ENCODE peak calls at places on chromosomes 1 and 21, in six cellular contexts. One of them, this sample, is unnamed.

GRCh38 chr1:87061742-87062156 is 147.3 kb downstream of the HS2ST1 start:
- DNase-seq in mucosa of descending colon: no peak
- DNase-seq in HL-60: no peak
- DNase-seq in PC-9: no peak
- DNase-seq in GM20000: no peak
- DNase-seq in AG09319: peak; percentile 38
- DNase-seq in this sample: no peak

GRCh38 chr1:243739335-243740003 is 110.6 kb downstream of the AKT3 start:
- DNase-seq in mucosa of descending colon: no peak
- DNase-seq in HL-60: no peak
- DNase-seq in PC-9: no peak
- DNase-seq in GM20000: no peak
- DNase-seq in AG09319: no peak
- DNase-seq in this sample: no peak

GRCh38 chr1:12353981-12354380 is 124.2 kb downstream of the VPS13D start:
- DNase-seq in mucosa of descending colon: no peak
- DNase-seq in HL-60: no peak
- DNase-seq in PC-9: no peak
- DNase-seq in GM20000: no peak
- DNase-seq in AG09319: no peak
- DNase-seq in this sample: no peak

GRCh38 chr1:169858467-169858866 is 35.2 kb downstream of the SCYL3 start:
- DNase-seq in mucosa of descending colon: no peak
- DNase-seq in HL-60: no peak
- DNase-seq in PC-9: no peak
- DNase-seq in GM20000: no peak
- DNase-seq in AG09319: no peak
- DNase-seq in this sample: no peak

GRCh38 chr1:211738709-211739301 is 63.4 kb upstream of the NEK2 start:
- DNase-seq in mucosa of descending colon: no peak
- DNase-seq in HL-60: peak; percentile 7
- DNase-seq in PC-9: peak; percentile 62
- DNase-seq in GM20000: no peak
- DNase-seq in AG09319: no peak
- DNase-seq in this sample: peak; percentile 52

GRCh38 chr1:44090409-44091252 is 28.0 kb upstream of the KLF17 start:
- DNase-seq in mucosa of descending colon: no peak
- DNase-seq in HL-60: no peak
- DNase-seq in PC-9: no peak
- DNase-seq in GM20000: no peak
- DNase-seq in AG09319: no peak
- DNase-seq in this sample: no peak

GRCh38 chr21:46156678-46157077 is 1.3 kb upstream of the FTCD start:
- DNase-seq in mucosa of descending colon: no peak
- DNase-seq in HL-60: no peak
- DNase-seq in PC-9: no peak
- DNase-seq in GM20000: no peak
- DNase-seq in AG09319: no peak
- DNase-seq in this sample: no peak

GRCh38 chr1:16175610-16176553 is 20.0 kb upstream of the EPHA2 start:
- DNase-seq in mucosa of descending colon: peak; percentile 83
- DNase-seq in HL-60: no peak
- DNase-seq in PC-9: peak; percentile 85
- DNase-seq in GM20000: no peak
- DNase-seq in AG09319: peak; percentile 80
- DNase-seq in this sample: no peak

GRCh38 chr1:189962171-189962570 is 515.5 kb downstream of the BRINP3 start:
- DNase-seq in mucosa of descending colon: no peak
- DNase-seq in HL-60: no peak
- DNase-seq in PC-9: no peak
- DNase-seq in GM20000: no peak
- DNase-seq in AG09319: no peak
- DNase-seq in this sample: no peak

GRCh38 chr1:176795929-176796328 is 333.0 kb downstream of the PAPPA2 start:
- DNase-seq in mucosa of descending colon: no peak
- DNase-seq in HL-60: no peak
- DNase-seq in PC-9: no peak
- DNase-seq in GM20000: no peak
- DNase-seq in AG09319: no peak
- DNase-seq in this sample: no peak

GRCh38 chr1:81254560-81254959 is 546.2 kb upstream of the ADGRL2 start:
- DNase-seq in mucosa of descending colon: no peak
- DNase-seq in HL-60: no peak
- DNase-seq in PC-9: no peak
- DNase-seq in GM20000: no peak
- DNase-seq in AG09319: no peak
- DNase-seq in this sample: no peak

GRCh38 chr1:240091614-240092300 is at the start of gene FMN2:
- DNase-seq in mucosa of descending colon: peak; percentile 45
- DNase-seq in HL-60: no peak
- DNase-seq in PC-9: no peak
- DNase-seq in GM20000: peak; percentile 33
- DNase-seq in AG09319: peak; percentile 19
- DNase-seq in this sample: peak; percentile 37

GRCh38 chr1:10733967-10734366 is 62.5 kb downstream of the CASZ1 start:
- DNase-seq in mucosa of descending colon: no peak
- DNase-seq in HL-60: no peak
- DNase-seq in PC-9: no peak
- DNase-seq in GM20000: peak; percentile 86
- DNase-seq in AG09319: no peak
- DNase-seq in this sample: peak; percentile 85

GRCh38 chr1:215043405-215043804 is 39.1 kb upstream of the KCNK2 start:
- DNase-seq in mucosa of descending colon: no peak
- DNase-seq in HL-60: no peak
- DNase-seq in PC-9: no peak
- DNase-seq in GM20000: no peak
- DNase-seq in AG09319: no peak
- DNase-seq in this sample: no peak

GRCh38 chr1:171160611-171161354 is 24.3 kb upstream of the FMO2 start:
- DNase-seq in mucosa of descending colon: no peak
- DNase-seq in HL-60: no peak
- DNase-seq in PC-9: no peak
- DNase-seq in GM20000: no peak
- DNase-seq in AG09319: no peak
- DNase-seq in this sample: no peak

GRCh38 chr1:18041107-18041506 is 66.5 kb upstream of the IGSF21 start:
- DNase-seq in mucosa of descending colon: no peak
- DNase-seq in HL-60: peak; percentile 0
- DNase-seq in PC-9: no peak
- DNase-seq in GM20000: no peak
- DNase-seq in AG09319: no peak
- DNase-seq in this sample: no peak

GRCh38 chr1:23963617-23964234 is 4.1 kb downstream of the PNRC2 start:
- DNase-seq in mucosa of descending colon: no peak
- DNase-seq in HL-60: no peak
- DNase-seq in PC-9: no peak
- DNase-seq in GM20000: no peak
- DNase-seq in AG09319: no peak
- DNase-seq in this sample: no peak

GRCh38 chr1:9688599-9688998 is 37.1 kb downstream of the PIK3CD start:
- DNase-seq in mucosa of descending colon: no peak
- DNase-seq in HL-60: no peak
- DNase-seq in PC-9: no peak
- DNase-seq in GM20000: no peak
- DNase-seq in AG09319: no peak
- DNase-seq in this sample: no peak

GRCh38 chr1:44157903-44158302 is 16.5 kb upstream of the KLF18 start:
- DNase-seq in mucosa of descending colon: no peak
- DNase-seq in HL-60: no peak
- DNase-seq in PC-9: no peak
- DNase-seq in GM20000: no peak
- DNase-seq in AG09319: no peak
- DNase-seq in this sample: no peak

GRCh38 chr1:175267716-175268416 is 75.3 kb upstream of the KIAA0040 start:
- DNase-seq in mucosa of descending colon: no peak
- DNase-seq in HL-60: no peak
- DNase-seq in PC-9: no peak
- DNase-seq in GM20000: no peak
- DNase-seq in AG09319: no peak
- DNase-seq in this sample: no peak

GRCh38 chr1:15856888-15857287 is 9.4 kb downstream of the SPEN start:
- DNase-seq in mucosa of descending colon: no peak
- DNase-seq in HL-60: no peak
- DNase-seq in PC-9: no peak
- DNase-seq in GM20000: no peak
- DNase-seq in AG09319: no peak
- DNase-seq in this sample: no peak

GRCh38 chr1:112701227-112702066 is 5.5 kb downstream of the RHOC start:
- DNase-seq in mucosa of descending colon: peak; percentile 62
- DNase-seq in HL-60: no peak
- DNase-seq in PC-9: no peak
- DNase-seq in GM20000: no peak
- DNase-seq in AG09319: no peak
- DNase-seq in this sample: no peak

GRCh38 chr1:17621691-17622090 is 82.2 kb downstream of the ARHGEF10L start:
- DNase-seq in mucosa of descending colon: no peak
- DNase-seq in HL-60: no peak
- DNase-seq in PC-9: no peak
- DNase-seq in GM20000: no peak
- DNase-seq in AG09319: no peak
- DNase-seq in this sample: no peak

GRCh38 chr1:59057211-59057694 is 239.6 kb upstream of the FGGY start:
- DNase-seq in mucosa of descending colon: peak; percentile 50
- DNase-seq in HL-60: peak; percentile 53
- DNase-seq in PC-9: peak; percentile 50
- DNase-seq in GM20000: no peak
- DNase-seq in AG09319: peak; percentile 97
- DNase-seq in this sample: no peak

GRCh38 chr1:209405183-209405823 is 178.2 kb upstream of the CAMK1G start:
- DNase-seq in mucosa of descending colon: no peak
- DNase-seq in HL-60: no peak
- DNase-seq in PC-9: no peak
- DNase-seq in GM20000: no peak
- DNase-seq in AG09319: no peak
- DNase-seq in this sample: no peak

DNA sequence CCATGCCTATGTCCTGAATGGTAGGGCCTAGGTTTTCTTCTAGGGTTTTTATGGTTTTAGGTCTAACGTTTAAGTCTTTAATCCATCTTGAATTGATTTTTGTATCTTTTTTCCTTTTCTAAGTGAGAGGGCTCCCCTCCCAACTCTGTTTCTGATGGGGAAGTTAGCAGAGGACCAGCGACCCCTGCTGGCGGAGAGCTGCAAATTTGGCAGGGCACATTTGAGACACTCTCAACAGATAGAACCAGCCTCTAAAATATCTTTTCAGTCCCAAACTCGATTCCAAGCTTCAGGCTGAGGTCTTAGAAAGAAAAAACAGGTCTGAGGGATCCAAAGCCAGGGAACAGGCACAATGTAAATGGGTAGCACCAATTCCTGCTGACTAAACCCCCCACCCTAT is 32.5 kb downstream of the LRRC3 start:
- DNase-seq in mucosa of descending colon: no peak
- DNase-seq in HL-60: no peak
- DNase-seq in PC-9: no peak
- DNase-seq in GM20000: peak; percentile 62
- DNase-seq in AG09319: no peak
- DNase-seq in this sample: no peak
- TF ChIP-seq CTCF in mucosa of descending colon: no peak
- TF ChIP-seq CTCF in HL-60: peak; percentile 31
- TF ChIP-seq CTCF in PC-9: peak; percentile 62
- TF ChIP-seq CTCF in GM20000: peak; percentile 25
- TF ChIP-seq CTCF in AG09319: peak; percentile 39
- TF ChIP-seq CTCF in this sample: no peak

GRCh38 chr21:20020032-20020431 is 978.2 kb upstream of the NCAM2 start:
- DNase-seq in mucosa of descending colon: no peak
- DNase-seq in HL-60: no peak
- DNase-seq in PC-9: no peak
- DNase-seq in GM20000: no peak
- DNase-seq in AG09319: no peak
- DNase-seq in this sample: no peak
- TF ChIP-seq CTCF in mucosa of descending colon: no peak
- TF ChIP-seq CTCF in HL-60: no peak
- TF ChIP-seq CTCF in PC-9: no peak
- TF ChIP-seq CTCF in GM20000: no peak
- TF ChIP-seq CTCF in AG09319: no peak
- TF ChIP-seq CTCF in this sample: no peak

GRCh38 chr1:2330511-2331199 is 60.7 kb downstream of the MORN1 start:
- DNase-seq in mucosa of descending colon: no peak
- DNase-seq in HL-60: no peak
- DNase-seq in PC-9: peak; percentile 44
- DNase-seq in GM20000: no peak
- DNase-seq in AG09319: peak; percentile 64
- DNase-seq in this sample: no peak
- TF ChIP-seq CTCF in mucosa of descending colon: no peak
- TF ChIP-seq CTCF in HL-60: no peak
- TF ChIP-seq CTCF in PC-9: no peak
- TF ChIP-seq CTCF in GM20000: no peak
- TF ChIP-seq CTCF in AG09319: peak; percentile 14
- TF ChIP-seq CTCF in this sample: no peak

DNA sequence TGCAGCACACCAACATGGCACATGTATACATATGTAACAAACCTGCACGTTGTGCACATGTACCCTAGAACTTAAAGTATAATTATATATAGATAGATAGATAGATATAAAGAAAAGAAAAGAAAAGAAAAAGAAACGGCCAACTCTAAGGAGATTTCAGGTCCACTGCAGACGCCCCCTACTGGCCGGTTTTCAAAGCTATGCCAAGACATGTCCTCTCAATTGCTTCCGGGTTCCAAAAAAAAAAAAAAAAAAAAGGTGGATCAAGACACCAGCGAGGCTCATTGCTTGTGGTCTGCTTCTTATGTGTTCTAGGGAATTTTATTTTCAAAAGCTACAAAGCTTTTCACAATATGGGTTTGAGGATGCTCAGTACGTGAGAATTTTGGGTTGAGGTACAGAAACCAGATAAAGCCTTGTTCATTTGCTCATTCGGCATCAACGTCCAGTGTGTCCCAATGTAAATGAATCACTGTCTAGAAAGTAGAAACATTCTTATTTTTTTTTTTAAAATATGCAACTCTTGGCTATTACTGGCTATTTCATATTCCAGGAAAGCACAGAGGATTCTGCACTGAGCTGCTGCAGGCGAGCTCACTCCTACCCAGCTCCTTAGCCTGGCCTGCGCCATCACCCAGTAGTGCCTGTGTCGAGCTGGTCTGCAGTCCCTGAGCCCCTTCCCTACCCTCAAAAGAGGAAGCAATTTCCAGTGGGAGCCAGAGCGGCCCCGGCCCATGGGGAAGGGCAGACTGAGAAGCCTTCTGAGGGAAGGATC is 643.0 kb downstream of the KIF26B start:
- DNase-seq in mucosa of descending colon: no peak
- DNase-seq in HL-60: no peak
- DNase-seq in PC-9: no peak
- DNase-seq in GM20000: no peak
- DNase-seq in AG09319: no peak
- DNase-seq in this sample: no peak
- TF ChIP-seq CTCF in mucosa of descending colon: no peak
- TF ChIP-seq CTCF in HL-60: peak; percentile 3
- TF ChIP-seq CTCF in PC-9: peak; percentile 54
- TF ChIP-seq CTCF in GM20000: peak; percentile 13
- TF ChIP-seq CTCF in AG09319: peak; percentile 33
- TF ChIP-seq CTCF in this sample: no peak